ENCODE peak calls at places on chromosomes 11 and 22, in seven cellular contexts. F, A, R, Y, M, Z and X are unnamed samples.

GRCh38 chr22:19287076-19287724 is 4.3 kb downstream of the CLTCL1 start:
- DNase-seq in Z (no peak), A (no peak), M (no peak), F (peak; percentile 21), Y (no peak), R (no peak), X (no peak)

GRCh38 chr11:98965775-98966174 is 55.0 kb upstream of the CNTN5 start:
- DNase-seq in A (no peak), M (no peak), Y (no peak), F (no peak), R (no peak), Z (no peak), X (no peak)

GRCh38 chr22:37484115-37485005 is 1.8 kb downstream of the MFNG start:
- DNase-seq in R (peak; percentile 87), Z (peak; percentile 6), M (peak; percentile 83), A (peak; percentile 70), Y (peak; percentile 67), F (no peak), X (peak; percentile 72)

GRCh38 chr11:93849751-93850584 is 450 bp downstream of the VSTM5 start:
- DNase-seq in A (peak; percentile 50), R (no peak), M (no peak), Z (no peak), Y (no peak), F (no peak), X (no peak)

GRCh38 chr11:65945430-65945911 is at the start of gene TSGA10IP:
- DNase-seq in Y (no peak), Z (no peak), A (no peak), F (no peak), R (no peak), M (no peak), X (no peak)

GRCh38 chr11:134510641-134511040 is 98.6 kb upstream of the B3GAT1 start:
- DNase-seq in Y (no peak), Z (no peak), A (no peak), M (peak; percentile 55), F (no peak), R (no peak), X (no peak)

GRCh38 chr11:116605543-116605942 is 167.2 kb downstream of the BUD13 start:
- DNase-seq in M (peak; percentile 20), A (peak; percentile 22), R (no peak), Y (no peak), Z (no peak), F (peak; percentile 6), X (no peak)

GRCh38 chr11:76791861-76792260 is 8.7 kb downstream of the TSKU start:
- DNase-seq in Z (no peak), R (no peak), M (peak; percentile 71), A (no peak), Y (no peak), F (peak; percentile 79), X (no peak)

GRCh38 chr11:80383655-80384054 is 942.8 kb upstream of the TENM4 start:
- DNase-seq in A (no peak), F (no peak), R (no peak), M (no peak), Z (no peak), Y (no peak), X (no peak)

GRCh38 chr11:118608268-118609214 is 1.1 kb downstream of the PHLDB1 start:
- DNase-seq in Y (peak; percentile 92), A (no peak), F (peak; percentile 77), Z (peak; percentile 45), M (peak; percentile 95), R (peak; percentile 94), X (no peak)

GRCh38 chr22:24185001-24185500 is 3.8 kb downstream of the SUSD2 start:
- DNase-seq in Z (no peak), R (no peak), F (no peak), A (no peak), Y (no peak), M (peak; percentile 55), X (no peak)

GRCh38 chr11:112884012-112884767 is 77.0 kb upstream of the NCAM1 start:
- DNase-seq in Z (no peak), M (no peak), A (no peak), R (no peak), F (no peak), Y (no peak), X (no peak)

GRCh38 chr22:25896098-25896497 is 154.1 kb downstream of the MYO18B start:
- DNase-seq in R (no peak), M (no peak), Z (no peak), Y (no peak), F (no peak), A (no peak), X (no peak)

GRCh38 chr11:18757742-18758294 is 31.8 kb upstream of the IGSF22 start:
- DNase-seq in A (no peak), Y (no peak), M (no peak), R (no peak), Z (no peak), F (no peak), X (no peak)

GRCh38 chr11:63670738-63671321 is 346 bp downstream of the ATL3 start:
- DNase-seq in M (peak; percentile 77), Y (peak; percentile 23), R (no peak), F (no peak), A (peak; percentile 73), Z (peak; percentile 83), X (peak; percentile 61)

GRCh38 chr11:70590356-70590991 is 192.1 kb downstream of the CTTN start:
- DNase-seq in M (no peak), Z (no peak), A (no peak), Y (no peak), F (no peak), R (no peak), X (no peak)

GRCh38 chr22:30159561-30160353 is 79.5 kb downstream of the HORMAD2 start:
- DNase-seq in M (no peak), F (peak; percentile 75), A (no peak), R (no peak), Y (no peak), Z (no peak), X (no peak)

GRCh38 chr22:17514092-17514491 is 49.2 kb upstream of the SLC25A18 start:
- DNase-seq in F (no peak), R (no peak), M (no peak), Y (no peak), Z (no peak), A (no peak), X (no peak)

GRCh38 chr11:113278925-113279324 is 35.5 kb upstream of the TTC12 start:
- DNase-seq in Z (peak; percentile 57), R (no peak), A (no peak), Y (no peak), M (no peak), F (no peak), X (no peak)

GRCh38 chr11:5380740-5381342 is 2.8 kb upstream of the OR51M1 start:
- DNase-seq in R (no peak), M (no peak), Z (peak; percentile 48), F (peak; percentile 63), Y (peak; percentile 1), A (no peak), X (peak; percentile 47)

GRCh38 chr11:8832571-8833260 is 78.3 kb upstream of the AKIP1 start:
- DNase-seq in R (no peak), F (no peak), A (no peak), M (peak; percentile 64), Y (no peak), Z (no peak), X (peak; percentile 69)

GRCh38 chr11:20840341-20840740 is 171.0 kb downstream of the NELL1 start:
- DNase-seq in A (no peak), Y (no peak), M (no peak), Z (no peak), F (no peak), R (no peak), X (no peak)

GRCh38 chr22:45582955-45583320 is 80.3 kb downstream of the FBLN1 start:
- DNase-seq in A (no peak), Y (no peak), F (no peak), M (no peak), R (no peak), Z (no peak), X (no peak)

GRCh38 chr11:3709977-3710376 is 38.8 kb upstream of the CHRNA10 start:
- DNase-seq in Z (no peak), Y (no peak), M (no peak), R (no peak), F (no peak), A (no peak), X (no peak)

GRCh38 chr11:132032555-132032954 is 662.1 kb downstream of the NTM start:
- DNase-seq in A (no peak), R (no peak), F (peak; percentile 75), Y (no peak), M (no peak), Z (no peak), X (no peak)

GRCh38 chr11:125165111-125165663 is 636 bp downstream of the PKNOX2 start:
- DNase-seq in A (no peak), R (no peak), M (peak; percentile 75), Y (no peak), F (no peak), Z (peak; percentile 21), X (no peak)

GRCh38 chr11:87022738-87023137 is 15.0 kb upstream of the TMEM135 start:
- DNase-seq in A (no peak), M (no peak), Y (no peak), F (no peak), Z (no peak), R (no peak), X (no peak)

GRCh38 chr11:94815705-94816344 is 47.7 kb downstream of the AMOTL1 start:
- DNase-seq in A (no peak), R (no peak), Y (no peak), F (no peak), M (no peak), Z (no peak), X (no peak)

GRCh38 chr11:70861534-70861933 is 390.8 kb downstream of the SHANK2 start:
- DNase-seq in Y (no peak), F (no peak), A (no peak), Z (no peak), M (no peak), R (no peak), X (no peak)

GRCh38 chr11:65468874-65469333 is 29.9 kb upstream of the MALAT1 start:
- DNase-seq in Y (peak; percentile 51), A (peak; percentile 89), Z (no peak), F (no peak), R (peak; percentile 37), M (peak; percentile 78), X (peak; percentile 87)

GRCh38 chr22:48706934-48707748 is 1120.5 kb downstream of the BRD1 start:
- DNase-seq in M (peak; percentile 52), Z (no peak), A (no peak), Y (no peak), F (no peak), R (no peak), X (no peak)

GRCh38 chr22:45757068-45757467 is 85.4 kb downstream of the ATXN10 start:
- DNase-seq in A (no peak), Y (no peak), M (peak; percentile 71), F (no peak), Z (peak; percentile 44), R (no peak), X (peak; percentile 35)

GRCh38 chr11:62560566-62561103 is 13.1 kb downstream of the EEF1G start:
- DNase-seq in A (peak; percentile 84), Y (peak; percentile 91), F (peak; percentile 96), M (peak; percentile 97), Z (peak; percentile 40), R (peak; percentile 66), X (peak; percentile 95)

GRCh38 chr11:9574806-9575530 is 1.5 kb downstream of the WEE1 start:
- DNase-seq in Y (peak; percentile 8), F (peak; percentile 83), R (no peak), M (peak; percentile 90), A (peak; percentile 47), Z (no peak), X (peak; percentile 37)

GRCh38 chr11:96074551-96075309 is 150.8 kb upstream of the MTMR2 start:
- DNase-seq in A (no peak), Z (no peak), F (no peak), M (no peak), R (no peak), Y (no peak), X (no peak)

GRCh38 chr22:44269757-44270555 is 42.8 kb downstream of the SHISAL1 start:
- DNase-seq in R (no peak), F (no peak), A (no peak), Z (no peak), Y (no peak), M (no peak), X (no peak)